ENCODE peak calls at places on chromosomes 1 and 21, in six cellular contexts. A is breast epithelium; M is PC-3; I is CD8-positive, alpha-beta memory T cell; H is uterus; B is retinal pigment epithelial cell. J is an unnamed sample.
A peak's percentile ranks its signal among the peaks of the same experiment; 100 is the strongest.

GRCh38 chr1:246724725-246725095 is 501 bp downstream of the SCCPDH start:
- DNase-seq in I (no peak), H (peak; percentile 15), A (no peak), M (peak; percentile 57), B (no peak), J (no peak)

GRCh38 chr21:43940672-43941071 is 71.4 kb upstream of the TRAPPC10 start:
- DNase-seq in A (no peak), M (no peak), I (peak; percentile 42), H (no peak), B (no peak), J (no peak)

GRCh38 chr1:82329226-82329625 is 528.5 kb downstream of the ADGRL2 start:
- DNase-seq in M (no peak), I (no peak), B (no peak), H (no peak), A (no peak), J (no peak)

GRCh38 chr1:109783436-109783835 is 19.7 kb upstream of the EPS8L3 start:
- DNase-seq in H (no peak), M (peak; percentile 90), A (peak; percentile 66), I (no peak), B (peak; percentile 80), J (peak; percentile 80)

GRCh38 chr21:34807881-34808568 is 139.2 kb downstream of the CLIC6 start:
- DNase-seq in B (peak; percentile 83), A (no peak), H (peak; percentile 37), I (peak; percentile 78), M (peak; percentile 87), J (peak; percentile 94)

GRCh38 chr1:145974721-145975120 is 10.2 kb downstream of the POLR3GL start:
- DNase-seq in B (no peak), I (no peak), H (no peak), M (no peak), A (peak; percentile 22), J (no peak)

GRCh38 chr1:21175670-21176581 is 771 bp downstream of the EIF4G3 start:
- DNase-seq in B (no peak), I (peak; percentile 71), M (no peak), A (no peak), H (peak; percentile 51), J (no peak)

GRCh38 chr21:38796426-38796825 is 9.3 kb upstream of the ETS2 start:
- DNase-seq in I (no peak), H (no peak), M (peak; percentile 38), A (no peak), B (peak; percentile 65), J (no peak)

GRCh38 chr1:203636306-203636705 is 9.7 kb downstream of the ATP2B4 start:
- DNase-seq in M (peak; percentile 78), H (peak; percentile 40), I (no peak), B (peak; percentile 93), A (no peak), J (no peak)

GRCh38 chr1:110615548-110616130 is 9.5 kb upstream of the KCNA2 start:
- DNase-seq in B (no peak), H (peak; percentile 29), A (no peak), I (peak; percentile 66), M (peak; percentile 82), J (no peak)

GRCh38 chr1:165632152-165632469 is 1.1 kb downstream of the MGST3 start:
- DNase-seq in B (no peak), I (no peak), A (no peak), H (no peak), M (no peak), J (no peak)

GRCh38 chr1:5915587-5916571 is 76.3 kb downstream of the NPHP4 start:
- DNase-seq in M (peak; percentile 69), B (peak; percentile 8), H (no peak), A (no peak), I (no peak), J (peak; percentile 6)

GRCh38 chr21:17590443-17590842 is 22.3 kb downstream of the BTG3 start:
- DNase-seq in A (no peak), I (no peak), H (no peak), B (no peak), M (no peak), J (no peak)

GRCh38 chr21:25578070-25578961 is 29.0 kb downstream of the MRPL39 start:
- DNase-seq in A (no peak), M (no peak), B (no peak), I (no peak), H (no peak), J (no peak)

GRCh38 chr1:167927075-167927754 is 9.3 kb upstream of the DCAF6 start:
- DNase-seq in H (no peak), A (no peak), M (no peak), B (no peak), I (no peak), J (peak; percentile 75)

GRCh38 chr1:78006491-78006890 is 1.8 kb downstream of the DNAJB4 start:
- DNase-seq in M (no peak), B (no peak), H (no peak), I (no peak), A (no peak), J (no peak)

GRCh38 chr1:78007677-78008341 is 3.1 kb downstream of the DNAJB4 start:
- DNase-seq in H (no peak), I (no peak), M (no peak), B (no peak), A (no peak), J (no peak)

GRCh38 chr1:78011050-78011449 is 6.3 kb downstream of the DNAJB4 start:
- DNase-seq in H (no peak), B (no peak), I (no peak), A (no peak), M (no peak), J (no peak)

GRCh38 chr1:78009836-78010235 is 5.1 kb downstream of the DNAJB4 start:
- DNase-seq in B (no peak), M (no peak), A (no peak), H (no peak), I (no peak), J (no peak)

DNA sequence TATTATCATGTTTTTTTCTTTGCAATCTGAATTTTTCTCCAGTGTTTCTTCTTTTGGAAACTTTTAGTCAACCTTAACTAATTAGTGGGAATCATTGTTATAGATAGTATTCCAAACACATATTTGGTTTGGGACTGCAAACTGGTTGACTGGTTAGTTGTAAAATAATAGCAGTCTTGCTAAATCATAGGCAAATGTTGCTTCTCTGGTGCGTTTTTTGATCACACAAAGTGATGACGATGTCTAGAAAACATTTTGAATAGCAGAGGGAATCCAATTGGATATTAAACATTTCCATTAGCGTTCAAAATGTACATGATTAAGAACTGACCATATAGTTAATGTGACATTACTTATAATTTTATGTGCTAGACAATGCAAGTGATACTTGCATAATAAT is 4.5 kb downstream of the DNAJB4 start:
- DNase-seq in I (no peak), A (no peak), M (no peak), H (no peak), B (no peak), J (no peak)
- H3K4me3 ChIP-seq in I (no peak overlapping the region), A (peak overlapping the region; percentile 3), M (no peak overlapping the region), H (no peak overlapping the region), B (no peak overlapping the region), J (no peak overlapping the region)

GRCh38 chr1:156020293-156021086 is at the start of gene SSR2:
- DNase-seq in B (peak; percentile 70), H (peak; percentile 85), M (peak; percentile 98), I (peak; percentile 90), A (peak; percentile 78), J (peak; percentile 58)

GRCh38 chr1:156019946-156020292 is 832 bp downstream of the SSR2 start:
- DNase-seq in I (no peak), H (no peak), A (no peak), M (no peak), B (no peak), J (no peak)

GRCh38 chr1:156025873-156026272 is 5.1 kb upstream of the SSR2 start:
- DNase-seq in A (no peak), H (no peak), B (no peak), I (peak; percentile 54), M (no peak), J (no peak)

GRCh38 chr1:156021954-156022353 is 1.2 kb upstream of the SSR2 start:
- DNase-seq in B (no peak), A (no peak), I (no peak), H (no peak), M (no peak), J (no peak)

DNA sequence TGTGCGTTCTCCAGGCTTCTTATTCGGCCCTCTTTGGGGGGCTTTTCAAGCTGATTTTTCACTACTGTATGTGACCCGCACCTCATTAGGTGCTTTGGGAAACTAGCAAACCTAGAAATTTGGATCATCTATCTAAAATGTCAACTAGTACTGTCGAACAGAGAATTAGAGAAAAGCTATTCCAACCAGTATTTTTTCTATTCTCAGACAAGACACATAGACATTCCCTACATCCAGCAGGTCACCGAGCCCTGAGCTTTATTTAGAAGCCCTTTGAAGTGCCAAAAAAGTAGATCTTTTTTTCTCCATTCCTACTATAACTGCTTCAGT is 301 bp upstream of the SSR2 start:
- DNase-seq in H (no peak), B (no peak), M (no peak), A (no peak), I (no peak), J (no peak)
- H3K4me3 ChIP-seq in H (peak overlapping the region; percentile 86), B (peak overlapping the region; percentile 91), M (peak overlapping the region; percentile 75), A (peak overlapping the region; percentile 89), I (peak overlapping the region; percentile 80), J (peak overlapping the region; percentile 86)

DNA sequence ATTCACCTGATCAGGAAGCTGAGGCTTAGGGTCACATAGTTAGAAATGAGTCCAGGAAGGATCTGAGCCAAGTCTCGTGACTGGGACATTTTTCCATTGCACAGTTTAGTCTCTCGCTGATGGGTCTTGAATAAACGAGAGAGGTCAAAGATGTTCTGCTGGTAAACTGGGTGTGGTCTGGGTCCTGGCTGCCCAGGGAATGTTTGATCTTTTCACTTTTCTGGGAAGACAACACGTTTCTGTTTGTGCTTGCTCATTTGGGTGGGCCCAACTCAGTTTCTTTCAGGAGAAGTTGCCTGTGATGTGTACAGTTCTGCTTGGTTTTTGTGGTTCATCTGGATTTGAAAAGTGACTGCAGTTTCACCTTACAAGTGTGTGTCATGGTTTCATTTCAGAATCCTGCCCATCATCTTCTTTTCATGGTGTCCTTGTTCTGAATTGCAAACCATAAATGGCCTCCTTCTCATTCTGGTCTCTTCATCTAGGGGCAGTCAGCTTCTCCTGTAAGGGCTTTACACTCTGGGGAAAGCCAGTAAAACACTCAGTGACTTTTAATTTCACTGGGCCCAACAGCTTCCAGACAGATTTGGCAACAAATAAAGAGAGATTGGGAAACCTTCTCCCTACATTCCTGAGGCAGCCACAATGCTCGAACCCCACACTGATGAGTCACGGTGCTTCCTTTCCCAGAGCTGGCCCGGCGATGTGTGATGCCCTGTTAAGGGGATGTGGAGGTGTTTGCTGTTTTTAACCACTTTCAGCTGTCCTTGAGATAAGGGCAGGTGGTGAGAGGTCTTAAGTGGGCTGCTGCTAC is 7.2 kb upstream of the TACSTD2 start:
- DNase-seq in M (peak; percentile 94), B (peak; percentile 80), I (no peak), H (peak; percentile 69), A (no peak), J (peak; percentile 89)
- H3K4me3 ChIP-seq in M (peak overlapping the region; percentile 45), B (no peak overlapping the region), I (no peak overlapping the region), H (no peak overlapping the region), A (no peak overlapping the region), J (no peak overlapping the region)

GRCh38 chr1:2394761-2395160 is 3.1 kb downstream of the RER1 start:
- DNase-seq in I (no peak), M (no peak), H (no peak), A (no peak), B (no peak), J (no peak)

GRCh38 chr1:2394220-2394619 is 2.6 kb downstream of the RER1 start:
- DNase-seq in M (no peak), B (no peak), A (no peak), I (no peak), H (no peak), J (no peak)

GRCh38 chr1:2392071-2392442 is 416 bp downstream of the RER1 start:
- DNase-seq in A (no peak), I (no peak), M (no peak), B (no peak), H (peak; percentile 36), J (no peak)

GRCh38 chr1:2392686-2393085 is 1.0 kb downstream of the RER1 start:
- DNase-seq in M (no peak), B (no peak), A (no peak), I (no peak), H (no peak), J (no peak)

GRCh38 chr1:2393471-2393877 is 1.8 kb downstream of the RER1 start:
- DNase-seq in B (no peak), I (no peak), H (no peak), M (no peak), A (no peak), J (no peak)
- H3K4me3 ChIP-seq in B (no peak overlapping the region), I (no peak overlapping the region), H (no peak overlapping the region), M (peak overlapping the region; percentile 93), A (no peak overlapping the region), J (no peak overlapping the region)

J was measured in epithelial cell of proximal tubule.